ENCODE peak calls at places on chromosomes 1 and 21, in eight cellular contexts. One of them, this sample, is unnamed.

GRCh38 chr1:87206444-87206843 is 122.2 kb upstream of the LMO4 start:
- DNase-seq in IMR-90: no peak
- DNase-seq in K562: no peak
- DNase-seq in body of pancreas: no peak
- DNase-seq in HepG2: no peak
- DNase-seq in GM12892: no peak
- DNase-seq in HCT116: no peak
- DNase-seq in heart left ventricle: no peak
- DNase-seq in this sample: no peak

GRCh38 chr1:190084552-190084951 is 393.1 kb downstream of the BRINP3 start:
- DNase-seq in IMR-90: no peak
- DNase-seq in K562: no peak
- DNase-seq in body of pancreas: no peak
- DNase-seq in HepG2: peak; percentile 28
- DNase-seq in GM12892: no peak
- DNase-seq in HCT116: peak; percentile 4
- DNase-seq in heart left ventricle: no peak
- DNase-seq in this sample: no peak

GRCh38 chr1:67300561-67300960 is 7.1 kb upstream of the IL12RB2 start:
- DNase-seq in IMR-90: no peak
- DNase-seq in K562: no peak
- DNase-seq in body of pancreas: no peak
- DNase-seq in HepG2: no peak
- DNase-seq in GM12892: no peak
- DNase-seq in HCT116: no peak
- DNase-seq in heart left ventricle: no peak
- DNase-seq in this sample: no peak

GRCh38 chr1:22665752-22666151 is 12.7 kb downstream of the C1QB start:
- DNase-seq in IMR-90: peak; percentile 43
- DNase-seq in K562: peak; percentile 60
- DNase-seq in body of pancreas: no peak
- DNase-seq in HepG2: no peak
- DNase-seq in GM12892: no peak
- DNase-seq in HCT116: peak; percentile 24
- DNase-seq in heart left ventricle: no peak
- DNase-seq in this sample: peak; percentile 35

GRCh38 chr1:219062161-219062560 is 111.5 kb upstream of the LYPLAL1 start:
- DNase-seq in IMR-90: no peak
- DNase-seq in K562: no peak
- DNase-seq in body of pancreas: no peak
- DNase-seq in HepG2: no peak
- DNase-seq in GM12892: no peak
- DNase-seq in HCT116: no peak
- DNase-seq in heart left ventricle: no peak
- DNase-seq in this sample: no peak

GRCh38 chr1:147850737-147851136 is 51.9 kb upstream of the GJA8 start:
- DNase-seq in IMR-90: no peak
- DNase-seq in K562: no peak
- DNase-seq in body of pancreas: no peak
- DNase-seq in HepG2: no peak
- DNase-seq in GM12892: no peak
- DNase-seq in HCT116: no peak
- DNase-seq in heart left ventricle: no peak
- DNase-seq in this sample: no peak

GRCh38 chr1:115141145-115141454 is 51.8 kb upstream of the TSPAN2 start:
- DNase-seq in IMR-90: no peak
- DNase-seq in K562: no peak
- DNase-seq in body of pancreas: no peak
- DNase-seq in HepG2: no peak
- DNase-seq in GM12892: no peak
- DNase-seq in HCT116: no peak
- DNase-seq in heart left ventricle: no peak
- DNase-seq in this sample: no peak

GRCh38 chr1:86388228-86388627 is 7.9 kb downstream of the ODF2L start:
- DNase-seq in IMR-90: no peak
- DNase-seq in K562: no peak
- DNase-seq in body of pancreas: no peak
- DNase-seq in HepG2: no peak
- DNase-seq in GM12892: no peak
- DNase-seq in HCT116: no peak
- DNase-seq in heart left ventricle: no peak
- DNase-seq in this sample: no peak

GRCh38 chr1:167544447-167544846 is 9.1 kb downstream of the CREG1 start:
- DNase-seq in IMR-90: no peak
- DNase-seq in K562: no peak
- DNase-seq in body of pancreas: no peak
- DNase-seq in HepG2: no peak
- DNase-seq in GM12892: no peak
- DNase-seq in HCT116: no peak
- DNase-seq in heart left ventricle: no peak
- DNase-seq in this sample: no peak

GRCh38 chr1:36008546-36009197 is 75.2 kb upstream of the TEKT2 start:
- DNase-seq in IMR-90: peak; percentile 74
- DNase-seq in K562: no peak
- DNase-seq in body of pancreas: no peak
- DNase-seq in HepG2: peak; percentile 12
- DNase-seq in GM12892: no peak
- DNase-seq in HCT116: peak; percentile 31
- DNase-seq in heart left ventricle: no peak
- DNase-seq in this sample: peak; percentile 38

GRCh38 chr21:43644609-43645008 is 14.7 kb downstream of the HSF2BP start:
- DNase-seq in IMR-90: peak; percentile 67
- DNase-seq in K562: no peak
- DNase-seq in body of pancreas: no peak
- DNase-seq in HepG2: no peak
- DNase-seq in GM12892: no peak
- DNase-seq in HCT116: no peak
- DNase-seq in heart left ventricle: no peak
- DNase-seq in this sample: peak; percentile 43

GRCh38 chr1:240831191-240831631 is 219.3 kb upstream of the GREM2 start:
- DNase-seq in IMR-90: peak; percentile 53
- DNase-seq in K562: no peak
- DNase-seq in body of pancreas: no peak
- DNase-seq in HepG2: no peak
- DNase-seq in GM12892: no peak
- DNase-seq in HCT116: no peak
- DNase-seq in heart left ventricle: no peak
- DNase-seq in this sample: peak; percentile 16

GRCh38 chr1:86499987-86500593 is 31.4 kb downstream of the CLCA1 start:
- DNase-seq in IMR-90: peak; percentile 32
- DNase-seq in K562: peak; percentile 47
- DNase-seq in body of pancreas: no peak
- DNase-seq in HepG2: peak; percentile 32
- DNase-seq in GM12892: no peak
- DNase-seq in HCT116: peak; percentile 18
- DNase-seq in heart left ventricle: no peak
- DNase-seq in this sample: no peak

GRCh38 chr1:29698033-29698432 is 461.7 kb downstream of the PTPRU start:
- DNase-seq in IMR-90: peak; percentile 59
- DNase-seq in K562: peak; percentile 73
- DNase-seq in body of pancreas: no peak
- DNase-seq in HepG2: peak; percentile 10
- DNase-seq in GM12892: no peak
- DNase-seq in HCT116: peak; percentile 57
- DNase-seq in heart left ventricle: no peak
- DNase-seq in this sample: peak; percentile 57

GRCh38 chr1:160394673-160395072 is 5.7 kb upstream of the VANGL2 start:
- DNase-seq in IMR-90: no peak
- DNase-seq in K562: peak; percentile 45
- DNase-seq in body of pancreas: no peak
- DNase-seq in HepG2: no peak
- DNase-seq in GM12892: no peak
- DNase-seq in HCT116: no peak
- DNase-seq in heart left ventricle: no peak
- DNase-seq in this sample: no peak

GRCh38 chr21:45140346-45140940 is 66.1 kb downstream of the ADARB1 start:
- DNase-seq in IMR-90: peak; percentile 95
- DNase-seq in K562: peak; percentile 86
- DNase-seq in body of pancreas: peak; percentile 73
- DNase-seq in HepG2: peak; percentile 86
- DNase-seq in GM12892: peak; percentile 65
- DNase-seq in HCT116: peak; percentile 79
- DNase-seq in heart left ventricle: peak; percentile 73
- DNase-seq in this sample: peak; percentile 90

GRCh38 chr21:25607812-25608737 is 794 bp upstream of the MRPL39 start:
- DNase-seq in IMR-90: peak; percentile 83
- DNase-seq in K562: peak; percentile 81
- DNase-seq in body of pancreas: peak; percentile 81
- DNase-seq in HepG2: peak; percentile 69
- DNase-seq in GM12892: peak; percentile 32
- DNase-seq in HCT116: peak; percentile 71
- DNase-seq in heart left ventricle: peak; percentile 83
- DNase-seq in this sample: peak; percentile 58

DNA sequence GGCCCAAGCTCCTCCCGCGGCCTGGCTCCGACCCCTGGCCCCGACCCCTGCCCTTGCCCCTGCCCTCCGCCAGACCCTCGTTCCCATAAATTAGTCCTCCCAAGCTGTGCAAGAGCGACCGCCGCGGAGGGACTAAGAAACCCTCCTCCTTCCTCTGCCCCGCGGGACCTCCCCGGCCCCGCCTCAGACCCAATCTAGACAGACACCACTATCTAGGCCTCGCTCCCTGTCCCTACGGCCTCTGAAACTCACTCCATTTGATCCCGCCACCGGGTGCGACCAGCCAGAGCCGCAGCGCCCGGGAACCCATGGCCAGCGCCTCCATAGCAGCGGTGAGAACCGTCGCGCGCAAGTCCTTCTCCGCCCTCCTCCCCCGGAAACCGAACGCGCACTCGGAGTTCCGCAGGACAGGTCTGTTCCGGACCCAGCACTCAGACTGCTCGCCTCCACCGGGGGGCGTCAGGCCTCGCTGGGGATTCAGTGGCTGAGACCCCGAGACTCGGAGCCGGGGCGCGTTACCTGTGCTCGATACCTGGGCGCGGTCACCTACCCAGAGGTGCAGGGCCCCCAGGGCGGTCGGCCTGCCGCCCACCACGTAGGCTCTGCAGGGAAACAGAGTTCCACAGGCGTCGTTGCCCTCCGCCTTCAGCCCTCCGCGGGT is at the start of gene MRPL39:
- DNase-seq in IMR-90: peak; percentile 88
- DNase-seq in K562: peak; percentile 94
- DNase-seq in body of pancreas: peak; percentile 84
- DNase-seq in HepG2: peak; percentile 81
- DNase-seq in GM12892: peak; percentile 86
- DNase-seq in HCT116: peak; percentile 80
- DNase-seq in heart left ventricle: peak; percentile 87
- DNase-seq in this sample: peak; percentile 90
- TF ChIP-seq POLR2A in IMR-90: peak; percentile 75
- TF ChIP-seq POLR2A in K562: peak; percentile 97
- TF ChIP-seq POLR2A in body of pancreas: peak; percentile 73
- TF ChIP-seq POLR2A in HepG2: peak; percentile 88
- TF ChIP-seq POLR2A in GM12892: peak; percentile 91
- TF ChIP-seq POLR2A in HCT116: peak; percentile 70
- TF ChIP-seq POLR2A in heart left ventricle: peak; percentile 48
- TF ChIP-seq POLR2A in this sample: peak; percentile 94

DNA sequence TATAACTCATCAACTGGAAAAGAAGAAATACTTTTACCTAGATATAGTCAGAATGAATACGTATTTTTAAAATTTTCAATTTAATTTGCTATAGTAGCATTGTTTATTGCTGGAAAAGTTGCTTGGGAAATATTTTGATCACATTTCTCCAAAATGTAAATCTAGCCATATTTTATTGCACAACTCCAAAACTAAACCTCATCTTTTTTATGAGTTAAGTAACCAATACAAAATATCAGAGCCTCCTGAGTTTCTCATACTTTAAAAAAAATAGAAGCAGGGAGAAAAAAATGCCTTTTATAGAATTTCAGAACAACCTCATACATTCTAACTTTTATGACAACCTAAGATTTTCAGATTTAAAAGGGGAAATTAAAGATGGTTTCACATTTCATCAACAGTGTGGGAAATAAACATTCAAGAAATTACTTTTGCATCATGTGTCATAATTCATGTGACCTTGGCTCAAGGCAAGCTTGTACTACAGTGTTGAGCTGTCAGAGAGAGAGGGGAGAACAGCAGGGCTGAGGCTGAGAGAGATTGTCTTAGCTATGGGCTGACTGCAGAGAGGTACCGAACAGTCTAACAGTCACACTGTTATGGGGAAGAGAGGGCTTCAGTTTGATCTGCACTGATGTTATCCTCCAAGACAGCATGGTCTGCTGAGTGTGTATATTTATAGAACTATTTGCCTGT is 519.0 kb downstream of the LTN1 start:
- DNase-seq in IMR-90: peak; percentile 61
- DNase-seq in K562: no peak
- DNase-seq in body of pancreas: no peak
- DNase-seq in HepG2: no peak
- DNase-seq in GM12892: no peak
- DNase-seq in HCT116: no peak
- DNase-seq in heart left ventricle: no peak
- DNase-seq in this sample: no peak
- TF ChIP-seq POLR2A in IMR-90: no peak
- TF ChIP-seq POLR2A in K562: no peak
- TF ChIP-seq POLR2A in body of pancreas: no peak
- TF ChIP-seq POLR2A in HepG2: no peak
- TF ChIP-seq POLR2A in GM12892: no peak
- TF ChIP-seq POLR2A in HCT116: no peak
- TF ChIP-seq POLR2A in heart left ventricle: no peak
- TF ChIP-seq POLR2A in this sample: no peak

GRCh38 chr1:183562701-183563100 is 27.6 kb downstream of the NCF2 start:
- DNase-seq in IMR-90: no peak
- DNase-seq in K562: no peak
- DNase-seq in body of pancreas: no peak
- DNase-seq in HepG2: no peak
- DNase-seq in GM12892: no peak
- DNase-seq in HCT116: no peak
- DNase-seq in heart left ventricle: no peak
- DNase-seq in this sample: no peak
- TF ChIP-seq POLR2A in IMR-90: no peak
- TF ChIP-seq POLR2A in K562: no peak
- TF ChIP-seq POLR2A in body of pancreas: no peak
- TF ChIP-seq POLR2A in HepG2: no peak
- TF ChIP-seq POLR2A in GM12892: no peak
- TF ChIP-seq POLR2A in HCT116: no peak
- TF ChIP-seq POLR2A in heart left ventricle: no peak
- TF ChIP-seq POLR2A in this sample: no peak

GRCh38 chr21:36859744-36860501 is 106.5 kb downstream of the HLCS start:
- DNase-seq in IMR-90: peak; percentile 29
- DNase-seq in K562: peak; percentile 96
- DNase-seq in body of pancreas: peak; percentile 88
- DNase-seq in HepG2: peak; percentile 81
- DNase-seq in GM12892: peak; percentile 26
- DNase-seq in HCT116: no peak
- DNase-seq in heart left ventricle: peak; percentile 84
- DNase-seq in this sample: peak; percentile 77
- TF ChIP-seq POLR2A in IMR-90: no peak
- TF ChIP-seq POLR2A in K562: peak; percentile 71
- TF ChIP-seq POLR2A in body of pancreas: no peak
- TF ChIP-seq POLR2A in HepG2: no peak
- TF ChIP-seq POLR2A in GM12892: no peak
- TF ChIP-seq POLR2A in HCT116: no peak
- TF ChIP-seq POLR2A in heart left ventricle: no peak
- TF ChIP-seq POLR2A in this sample: peak; percentile 36

This sample was measured in H54.